ENCODE peak calls at places on chromosome 21, in seven cellular contexts. X is posterior cingulate gyrus; R is OCI-M1; U is Karpas-422; Q is GM03348; C is stimulated activated CD4-positive, alpha-beta T cell treated with anti-CD3 and anti-CD28 coated beads, Interleukin-2, amount 100 ng/mL, for 48 hours; I is RWPE1. J is an unnamed sample.

GRCh38 chr21:42734323-42734971 is 81.0 kb downstream of the PDE9A start:
- DNase-seq in X (no peak), C (no peak), R (no peak), Q (no peak), U (no peak), I (no peak), J (no peak)

GRCh38 chr21:42939581-42940413 is 14.4 kb upstream of the ERVH48-1 start:
- DNase-seq in U (no peak), C (no peak), I (peak), R (no peak), Q (peak), X (peak), J (no peak)

GRCh38 chr21:43194303-43195130 is 25.7 kb downstream of the CRYAA start:
- DNase-seq in R (no peak), Q (no peak), X (no peak), I (no peak), U (no peak), C (no peak), J (no peak)

GRCh38 chr21:34956416-34957316 is 92.4 kb downstream of the RUNX1 start:
- DNase-seq in X (no peak), Q (no peak), R (peak), I (no peak), U (no peak), C (no peak), J (no peak)

GRCh38 chr21:45329261-45330074 is 41.8 kb upstream of the POFUT2 start:
- DNase-seq in Q (no peak), C (no peak), I (peak), R (no peak), U (no peak), X (no peak), J (no peak)

GRCh38 chr21:14995695-14996490 is 68.9 kb downstream of the NRIP1 start:
- DNase-seq in C (no peak), I (no peak), Q (no peak), X (no peak), R (no peak), U (no peak), J (no peak)

GRCh38 chr21:45074818-45075605 is 632 bp downstream of the ADARB1 start:
- DNase-seq in U (no peak), Q (peak), C (no peak), R (no peak), X (no peak), I (peak), J (peak)

GRCh38 chr21:14492890-14493289 is 53.2 kb downstream of the SAMSN1 start:
- DNase-seq in R (no peak), X (no peak), U (no peak), I (no peak), C (no peak), Q (no peak), J (no peak)

GRCh38 chr21:43865471-43866181 is 603 bp downstream of the AGPAT3 start:
- DNase-seq in X (no peak), Q (peak), U (peak), R (peak), C (peak), I (peak), J (peak)

GRCh38 chr21:33169360-33169759 is 60.4 kb upstream of the IFNAR2 start:
- DNase-seq in R (no peak), X (no peak), I (no peak), C (no peak), U (peak), Q (no peak), J (no peak)

GRCh38 chr21:16551101-16551695 is 821.4 kb downstream of the USP25 start:
- DNase-seq in Q (no peak), I (no peak), C (no peak), X (no peak), U (no peak), R (no peak), J (no peak)

GRCh38 chr21:46173573-46173972 is 10.7 kb downstream of the SPATC1L start:
- DNase-seq in R (no peak), X (no peak), U (no peak), C (no peak), I (no peak), Q (no peak), J (no peak)

GRCh38 chr21:30057108-30057507 is 109.5 kb downstream of the CLDN17 start:
- DNase-seq in C (no peak), X (no peak), Q (no peak), R (no peak), I (no peak), U (no peak), J (no peak)